ENCODE peak calls at places on chromosomes 3 and 15, in seven cellular contexts. Q is breast epithelium, E is endothelial cell of umbilical vein, A is A549, I is tibial nerve, V is stomach, H is sigmoid colon. L is an unnamed sample.

GRCh38 chr3:112633757-112634156 is 7.2 kb downstream of the CCDC80 start:
- DNase-seq in Q (no peak), E (peak; percentile 56), A (no peak), I (no peak), V (no peak), H (no peak), L (no peak)

GRCh38 chr3:138440137-138440536 is 5.7 kb downstream of the ESYT3 start:
- DNase-seq in Q (no peak), E (no peak), A (no peak), I (no peak), V (no peak), H (no peak), L (peak; percentile 99)

GRCh38 chr3:183244219-183244618 is 8.8 kb upstream of the B3GNT5 start:
- DNase-seq in Q (no peak), E (peak; percentile 37), A (no peak), I (peak; percentile 40), V (no peak), H (peak; percentile 71), L (no peak)

GRCh38 chr3:193620055-193620454 is 27.0 kb downstream of the OPA1 start:
- DNase-seq in Q (no peak), E (no peak), A (no peak), I (no peak), V (no peak), H (no peak), L (no peak)

GRCh38 chr3:16011376-16011775 is 163.1 kb upstream of the GALNT15 start:
- DNase-seq in Q (no peak), E (no peak), A (no peak), I (no peak), V (no peak), H (no peak), L (no peak)

GRCh38 chr3:134423153-134423552 is 48.9 kb upstream of the AMOTL2 start:
- DNase-seq in Q (no peak), E (no peak), A (no peak), I (no peak), V (no peak), H (no peak), L (peak; percentile 60)

GRCh38 chr3:123129052-123129451 is 62.2 kb downstream of the PDIA5 start:
- DNase-seq in Q (no peak), E (no peak), A (no peak), I (no peak), V (no peak), H (no peak), L (no peak)

GRCh38 chr3:27479816-27480543 is 4.2 kb downstream of the SLC4A7 start:
- DNase-seq in Q (no peak), E (no peak), A (no peak), I (no peak), V (no peak), H (no peak), L (no peak)

GRCh38 chr15:58840048-58840447 is 68.9 kb downstream of the MINDY2 start:
- DNase-seq in Q (no peak), E (peak; percentile 31), A (no peak), I (no peak), V (no peak), H (no peak), L (no peak)

GRCh38 chr3:133441867-133442270 is 42.0 kb downstream of the BFSP2 start:
- DNase-seq in Q (no peak), E (no peak), A (no peak), I (no peak), V (no peak), H (no peak), L (no peak)

GRCh38 chr3:112002458-112002971 is 3.8 kb downstream of the TAGLN3 start:
- DNase-seq in Q (no peak), E (peak; percentile 8), A (no peak), I (no peak), V (no peak), H (no peak), L (no peak)

GRCh38 chr15:70152070-70152480 is 54.4 kb upstream of the TLE3 start:
- DNase-seq in Q (no peak), E (peak; percentile 92), A (no peak), I (no peak), V (peak; percentile 75), H (peak; percentile 76), L (peak; percentile 28)

GRCh38 chr3:196127308-196128040 is 45.6 kb upstream of the TFRC start:
- DNase-seq in Q (no peak), E (no peak), A (no peak), I (no peak), V (peak; percentile 30), H (no peak), L (no peak)

GRCh38 chr3:99637381-99638111 is 848 bp upstream of the COL8A1 start:
- DNase-seq in Q (no peak), E (peak; percentile 94), A (no peak), I (no peak), V (no peak), H (no peak), L (peak; percentile 38)

GRCh38 chr3:174540081-174540480 is 319.1 kb upstream of the NAALADL2 start:
- DNase-seq in Q (no peak), E (no peak), A (no peak), I (no peak), V (no peak), H (no peak), L (no peak)

DNA sequence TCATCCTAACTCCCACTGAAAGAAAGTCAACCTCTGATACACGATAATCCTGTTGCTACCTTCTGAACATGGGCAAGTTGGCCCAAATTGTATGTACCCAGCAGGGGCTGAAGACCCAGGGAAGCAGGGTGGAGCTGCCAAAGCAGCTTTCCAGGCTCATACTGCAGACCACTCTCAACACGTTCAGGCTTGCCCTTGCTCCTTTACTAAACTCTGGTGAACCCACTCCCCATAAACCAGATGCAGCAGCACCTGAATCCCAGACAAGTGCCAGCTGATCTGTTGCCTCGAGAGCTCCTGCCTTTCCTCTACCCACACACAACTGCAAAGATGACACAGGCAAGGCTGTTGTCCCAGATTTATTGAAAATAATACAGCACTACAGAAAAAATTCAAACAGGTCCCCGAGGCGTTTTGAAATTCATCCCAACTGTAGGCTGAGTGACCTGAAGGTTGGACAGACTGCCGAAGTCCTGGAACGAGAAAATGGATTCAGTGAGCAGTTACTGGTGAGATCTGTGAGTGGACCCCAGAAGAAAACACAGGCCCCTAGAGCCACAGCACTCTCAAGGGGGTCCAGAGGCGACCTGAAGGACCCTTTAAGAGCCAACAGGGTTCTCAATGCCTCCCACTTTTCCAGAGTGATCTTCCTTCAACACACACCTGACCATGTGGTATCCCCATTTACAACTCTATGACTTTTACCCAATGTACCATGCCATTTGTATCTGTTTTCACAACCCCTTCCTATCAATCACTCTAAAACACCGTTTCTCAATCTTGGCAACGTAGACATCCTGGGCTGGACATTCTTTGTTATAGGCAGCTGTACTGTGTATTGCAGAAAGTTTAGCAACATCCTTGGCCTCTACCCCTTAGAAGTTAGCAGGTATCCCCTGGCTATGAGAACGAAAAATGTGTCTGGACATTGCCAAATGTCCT is 3.6 kb downstream of the RPS17 start:
- DNase-seq in Q (peak; percentile 16), E (no peak), A (no peak), I (no peak), V (no peak), H (no peak), L (no peak)
- TF ChIP-seq POLR2A in Q (no peak), E (peak; percentile 29), A (no peak), I (no peak), V (no peak), H (no peak), L (no peak)

DNA sequence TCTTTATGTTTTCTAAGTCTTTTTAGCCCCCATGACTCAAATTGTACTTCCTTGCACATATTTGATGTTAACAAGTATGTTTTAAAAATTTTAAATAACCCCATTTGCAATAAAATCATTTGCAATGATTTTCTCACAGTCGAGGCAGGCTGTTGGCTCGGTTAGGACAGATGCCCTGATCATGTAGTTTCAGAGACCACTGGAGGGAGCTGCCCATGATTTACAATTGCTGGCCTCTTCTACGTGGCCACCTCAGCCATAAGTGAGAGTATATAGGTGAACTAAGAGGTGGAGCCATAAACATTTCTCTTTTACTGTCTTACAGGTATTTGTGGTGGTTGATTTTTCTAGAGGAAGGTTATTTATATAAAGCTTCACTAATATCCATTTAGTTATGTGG is 1.7 kb downstream of the DTWD1 start:
- DNase-seq in Q (no peak), E (no peak), A (no peak), I (no peak), V (no peak), H (no peak), L (no peak)
- H3K27ac ChIP-seq in Q (peak overlapping the region; percentile 44), E (no peak overlapping the region), A (no peak overlapping the region), I (peak overlapping the region; percentile 91), V (no peak overlapping the region), H (peak overlapping the region; percentile 93), L (no peak overlapping the region)

GRCh38 chr3:66439666-66440344 is 61.0 kb downstream of the LRIG1 start:
- DNase-seq in Q (no peak), E (no peak), A (no peak), I (no peak), V (no peak), H (peak; percentile 60), L (no peak)

GRCh38 chr3:66441124-66441523 is 59.7 kb downstream of the LRIG1 start:
- DNase-seq in Q (peak; percentile 48), E (peak; percentile 59), A (no peak), I (no peak), V (no peak), H (peak; percentile 46), L (no peak)

GRCh38 chr3:66443404-66443803 is 57.4 kb downstream of the LRIG1 start:
- DNase-seq in Q (no peak), E (no peak), A (no peak), I (no peak), V (no peak), H (peak; percentile 49), L (no peak)

GRCh38 chr3:66442254-66443249 is 58.3 kb downstream of the LRIG1 start:
- DNase-seq in Q (peak; percentile 56), E (peak; percentile 92), A (no peak), I (peak; percentile 65), V (peak; percentile 81), H (peak; percentile 91), L (peak; percentile 48)

GRCh38 chr3:66441692-66442091 is 59.1 kb downstream of the LRIG1 start:
- DNase-seq in Q (no peak), E (no peak), A (no peak), I (no peak), V (no peak), H (no peak), L (no peak)
- H3K4me1 ChIP-seq in Q (peaks cover 28% of the 10 kb centered on the region), E (peaks cover 34% of the 10 kb centered on the region), A (peaks cover 3% of the 10 kb centered on the region), I (peaks cover 28% of the 10 kb centered on the region), V (peaks cover 41% of the 10 kb centered on the region), H (peaks cover 99% of the 10 kb centered on the region), L (peaks cover 50% of the 10 kb centered on the region)

GRCh38 chr3:160565442-160566403 is at the start of gene KPNA4:
- DNase-seq in Q (peak; percentile 97), E (peak; percentile 98), A (peak; percentile 94), I (peak; percentile 95), V (peak; percentile 98), H (peak; percentile 99), L (peak; percentile 98)
- TF ChIP-seq POLR2A in Q (peak; percentile 48), E (peak; percentile 70), A (peak; percentile 63), I (peak; percentile 42), V (peak; percentile 82), H (peak; percentile 53), L (peak; percentile 31)

GRCh38 chr3:107810195-107811071 is 280.4 kb downstream of the CD47 start:
- DNase-seq in Q (no peak), E (no peak), A (no peak), I (no peak), V (no peak), H (no peak), L (no peak)
- H3K27ac ChIP-seq in Q (no peak overlapping the region), E (no peak overlapping the region), A (no peak overlapping the region), I (no peak overlapping the region), V (no peak overlapping the region), H (no peak overlapping the region), L (no peak overlapping the region)

L was measured in thyroid gland.